ENCODE peak calls at places on chromosomes 1 and 21, in seven cellular contexts. One of them, this sample, is unnamed.

GRCh38 chr1:156001021-156001681 is 19.6 kb downstream of the SSR2 start:
- DNase-seq in NCI-H510A treated with DMSO at 0.1 percent for 48 hours: no peak
- DNase-seq in GM10248: no peak
- DNase-seq in body of pancreas: no peak
- DNase-seq in HuH-7.5: no peak
- DNase-seq in T-helper 9 cell: no peak
- DNase-seq in GM04503: no peak
- DNase-seq in this sample: peak

GRCh38 chr21:30962013-30962412 is 76.3 kb downstream of the KRTAP19-8 start:
- DNase-seq in NCI-H510A treated with DMSO at 0.1 percent for 48 hours: no peak
- DNase-seq in GM10248: no peak
- DNase-seq in body of pancreas: no peak
- DNase-seq in HuH-7.5: no peak
- DNase-seq in T-helper 9 cell: no peak
- DNase-seq in GM04503: no peak
- DNase-seq in this sample: no peak

GRCh38 chr1:172112573-172112972 is 271.3 kb downstream of the DNM3 start:
- DNase-seq in NCI-H510A treated with DMSO at 0.1 percent for 48 hours: no peak
- DNase-seq in GM10248: no peak
- DNase-seq in body of pancreas: no peak
- DNase-seq in HuH-7.5: no peak
- DNase-seq in T-helper 9 cell: no peak
- DNase-seq in GM04503: no peak
- DNase-seq in this sample: no peak

GRCh38 chr1:163440090-163440489 is 118.3 kb downstream of the NUF2 start:
- DNase-seq in NCI-H510A treated with DMSO at 0.1 percent for 48 hours: peak
- DNase-seq in GM10248: no peak
- DNase-seq in body of pancreas: no peak
- DNase-seq in HuH-7.5: no peak
- DNase-seq in T-helper 9 cell: no peak
- DNase-seq in GM04503: no peak
- DNase-seq in this sample: no peak

GRCh38 chr1:24724345-24725208 is 20.7 kb upstream of the CLIC4 start:
- DNase-seq in NCI-H510A treated with DMSO at 0.1 percent for 48 hours: no peak
- DNase-seq in GM10248: no peak
- DNase-seq in body of pancreas: no peak
- DNase-seq in HuH-7.5: peak
- DNase-seq in T-helper 9 cell: no peak
- DNase-seq in GM04503: no peak
- DNase-seq in this sample: peak

GRCh38 chr1:93275634-93276295 is 69.9 kb upstream of the DR1 start:
- DNase-seq in NCI-H510A treated with DMSO at 0.1 percent for 48 hours: no peak
- DNase-seq in GM10248: no peak
- DNase-seq in body of pancreas: no peak
- DNase-seq in HuH-7.5: peak
- DNase-seq in T-helper 9 cell: no peak
- DNase-seq in GM04503: no peak
- DNase-seq in this sample: peak

GRCh38 chr1:37995773-37996379 is 6.1 kb upstream of the SF3A3 start:
- DNase-seq in NCI-H510A treated with DMSO at 0.1 percent for 48 hours: no peak
- DNase-seq in GM10248: no peak
- DNase-seq in body of pancreas: peak
- DNase-seq in HuH-7.5: no peak
- DNase-seq in T-helper 9 cell: no peak
- DNase-seq in GM04503: peak
- DNase-seq in this sample: no peak

GRCh38 chr1:112933820-112934561 is 22.0 kb downstream of the SLC16A1 start:
- DNase-seq in NCI-H510A treated with DMSO at 0.1 percent for 48 hours: no peak
- DNase-seq in GM10248: no peak
- DNase-seq in body of pancreas: no peak
- DNase-seq in HuH-7.5: no peak
- DNase-seq in T-helper 9 cell: no peak
- DNase-seq in GM04503: no peak
- DNase-seq in this sample: no peak

GRCh38 chr1:99621340-99621901 is 24.5 kb upstream of the PALMD start:
- DNase-seq in NCI-H510A treated with DMSO at 0.1 percent for 48 hours: no peak
- DNase-seq in GM10248: no peak
- DNase-seq in body of pancreas: no peak
- DNase-seq in HuH-7.5: no peak
- DNase-seq in T-helper 9 cell: no peak
- DNase-seq in GM04503: no peak
- DNase-seq in this sample: no peak

GRCh38 chr1:43963006-43963405 is 6.8 kb upstream of the DPH2 start:
- DNase-seq in NCI-H510A treated with DMSO at 0.1 percent for 48 hours: no peak
- DNase-seq in GM10248: no peak
- DNase-seq in body of pancreas: no peak
- DNase-seq in HuH-7.5: no peak
- DNase-seq in T-helper 9 cell: no peak
- DNase-seq in GM04503: no peak
- DNase-seq in this sample: no peak